ENCODE peak calls at places on chromosomes 3 and 15, in five cellular contexts. One of them, this sample, is unnamed.

GRCh38 chr3:21484323-21485154 is 266.5 kb downstream of the ZNF385D start:
- DNase-seq in heart left ventricle: peak
- DNase-seq in astrocyte of the cerebellum: peak
- DNase-seq in fibroblast of lung: peak
- DNase-seq in GM12878: peak
- DNase-seq in this sample: peak

GRCh38 chr3:100697183-100697582 is 12.1 kb upstream of the TFG start:
- DNase-seq in GM12878: no peak
- DNase-seq in astrocyte of the cerebellum: no peak
- DNase-seq in fibroblast of lung: no peak
- DNase-seq in heart left ventricle: no peak
- DNase-seq in this sample: no peak

GRCh38 chr15:51781506-51781905 is 30.1 kb downstream of the TMOD2 start:
- DNase-seq in GM12878: no peak
- DNase-seq in heart left ventricle: no peak
- DNase-seq in fibroblast of lung: no peak
- DNase-seq in astrocyte of the cerebellum: no peak
- DNase-seq in this sample: no peak

GRCh38 chr3:62686486-62686885 is 188.7 kb downstream of the CADPS start:
- DNase-seq in heart left ventricle: no peak
- DNase-seq in fibroblast of lung: peak
- DNase-seq in astrocyte of the cerebellum: no peak
- DNase-seq in GM12878: no peak
- DNase-seq in this sample: no peak

GRCh38 chr15:47367991-47368390 is 349.3 kb upstream of the SEMA6D start:
- DNase-seq in astrocyte of the cerebellum: no peak
- DNase-seq in GM12878: no peak
- DNase-seq in fibroblast of lung: no peak
- DNase-seq in heart left ventricle: no peak
- DNase-seq in this sample: no peak

GRCh38 chr3:134251731-134252391 is 1.2 kb upstream of the RYK start:
- DNase-seq in fibroblast of lung: no peak
- DNase-seq in GM12878: no peak
- DNase-seq in astrocyte of the cerebellum: no peak
- DNase-seq in heart left ventricle: peak
- DNase-seq in this sample: no peak

GRCh38 chr15:98226578-98226977 is 266.1 kb downstream of the ARRDC4 start:
- DNase-seq in heart left ventricle: no peak
- DNase-seq in astrocyte of the cerebellum: no peak
- DNase-seq in fibroblast of lung: no peak
- DNase-seq in GM12878: no peak
- DNase-seq in this sample: no peak

GRCh38 chr3:152385761-152386160 is 117.0 kb downstream of the MBNL1 start:
- DNase-seq in heart left ventricle: no peak
- DNase-seq in GM12878: no peak
- DNase-seq in fibroblast of lung: peak
- DNase-seq in astrocyte of the cerebellum: no peak
- DNase-seq in this sample: no peak

GRCh38 chr15:91710072-91710471 is 143.4 kb upstream of the SLCO3A1 start:
- DNase-seq in fibroblast of lung: peak
- DNase-seq in GM12878: no peak
- DNase-seq in astrocyte of the cerebellum: peak
- DNase-seq in heart left ventricle: no peak
- DNase-seq in this sample: no peak

GRCh38 chr3:24363242-24363641 is 131.4 kb downstream of the THRB start:
- DNase-seq in fibroblast of lung: no peak
- DNase-seq in astrocyte of the cerebellum: no peak
- DNase-seq in GM12878: no peak
- DNase-seq in heart left ventricle: no peak
- DNase-seq in this sample: no peak

GRCh38 chr15:44261007-44261706 is 27.4 kb upstream of the GOLM2 start:
- DNase-seq in fibroblast of lung: no peak
- DNase-seq in GM12878: no peak
- DNase-seq in heart left ventricle: no peak
- DNase-seq in astrocyte of the cerebellum: no peak
- DNase-seq in this sample: no peak

GRCh38 chr15:96336643-96337353 is 6.3 kb downstream of the NR2F2 start:
- DNase-seq in GM12878: no peak
- DNase-seq in astrocyte of the cerebellum: no peak
- DNase-seq in fibroblast of lung: peak
- DNase-seq in heart left ventricle: no peak
- DNase-seq in this sample: no peak

GRCh38 chr15:88701561-88702095 is 62.8 kb downstream of the ISG20 start:
- DNase-seq in GM12878: no peak
- DNase-seq in astrocyte of the cerebellum: no peak
- DNase-seq in heart left ventricle: no peak
- DNase-seq in fibroblast of lung: no peak
- DNase-seq in this sample: no peak

GRCh38 chr15:42693942-42694341 is 43.0 kb downstream of the CDAN1 start:
- DNase-seq in astrocyte of the cerebellum: no peak
- DNase-seq in GM12878: no peak
- DNase-seq in fibroblast of lung: no peak
- DNase-seq in heart left ventricle: no peak
- DNase-seq in this sample: no peak

GRCh38 chr3:148720873-148721272 is 23.2 kb downstream of the AGTR1 start:
- DNase-seq in heart left ventricle: no peak
- DNase-seq in astrocyte of the cerebellum: no peak
- DNase-seq in GM12878: no peak
- DNase-seq in fibroblast of lung: no peak
- DNase-seq in this sample: no peak

GRCh38 chr3:148714521-148714920 is 16.8 kb downstream of the AGTR1 start:
- DNase-seq in astrocyte of the cerebellum: no peak
- DNase-seq in heart left ventricle: no peak
- DNase-seq in GM12878: no peak
- DNase-seq in fibroblast of lung: no peak
- DNase-seq in this sample: no peak

GRCh38 chr3:148717918-148718317 is 20.2 kb downstream of the AGTR1 start:
- DNase-seq in heart left ventricle: no peak
- DNase-seq in GM12878: no peak
- DNase-seq in fibroblast of lung: no peak
- DNase-seq in astrocyte of the cerebellum: no peak
- DNase-seq in this sample: no peak

GRCh38 chr3:148718982-148719862 is 21.5 kb downstream of the AGTR1 start:
- DNase-seq in heart left ventricle: no peak
- DNase-seq in astrocyte of the cerebellum: peak
- DNase-seq in GM12878: no peak
- DNase-seq in fibroblast of lung: no peak
- DNase-seq in this sample: no peak

DNA sequence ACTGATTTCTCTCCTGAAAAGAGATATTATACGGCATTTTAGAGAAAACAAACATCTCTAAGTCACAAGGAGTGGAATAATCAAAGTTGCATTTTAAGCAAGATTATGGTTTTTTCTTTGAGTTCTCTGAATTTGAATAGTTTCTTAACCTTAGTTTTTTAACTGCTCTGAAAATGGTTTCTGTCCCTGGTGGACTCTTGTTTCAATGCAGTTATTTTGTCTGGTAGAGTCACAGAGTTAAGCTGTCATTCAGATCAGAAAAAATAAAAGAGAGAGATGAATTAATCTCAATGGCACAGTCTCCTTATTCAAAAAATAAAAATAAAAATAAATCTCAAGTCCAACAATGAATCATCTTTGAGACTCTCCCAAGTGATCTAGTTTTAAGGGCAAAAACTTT is 19.0 kb downstream of the AGTR1 start:
- DNase-seq in heart left ventricle: no peak
- DNase-seq in astrocyte of the cerebellum: no peak
- DNase-seq in fibroblast of lung: no peak
- DNase-seq in GM12878: no peak
- DNase-seq in this sample: no peak
- TF ChIP-seq CTCF in heart left ventricle: no peak
- TF ChIP-seq CTCF in astrocyte of the cerebellum: no peak
- TF ChIP-seq CTCF in fibroblast of lung: no peak
- TF ChIP-seq CTCF in GM12878: no peak
- TF ChIP-seq CTCF in this sample: no peak

GRCh38 chr15:58146734-58147133 is 8.6 kb downstream of the AQP9 start:
- DNase-seq in astrocyte of the cerebellum: no peak
- DNase-seq in fibroblast of lung: no peak
- DNase-seq in heart left ventricle: no peak
- DNase-seq in GM12878: no peak
- DNase-seq in this sample: no peak
- TF ChIP-seq CTCF in astrocyte of the cerebellum: no peak
- TF ChIP-seq CTCF in fibroblast of lung: no peak
- TF ChIP-seq CTCF in heart left ventricle: no peak
- TF ChIP-seq CTCF in GM12878: no peak
- TF ChIP-seq CTCF in this sample: no peak

GRCh38 chr3:78988324-78988723 is 779.5 kb downstream of the ROBO1 start:
- DNase-seq in GM12878: no peak
- DNase-seq in heart left ventricle: no peak
- DNase-seq in astrocyte of the cerebellum: no peak
- DNase-seq in fibroblast of lung: peak
- DNase-seq in this sample: no peak

GRCh38 chr3:78991656-78992055 is 776.1 kb downstream of the ROBO1 start:
- DNase-seq in fibroblast of lung: no peak
- DNase-seq in heart left ventricle: no peak
- DNase-seq in astrocyte of the cerebellum: no peak
- DNase-seq in GM12878: no peak
- DNase-seq in this sample: no peak

GRCh38 chr3:78990164-78990563 is 777.6 kb downstream of the ROBO1 start:
- DNase-seq in astrocyte of the cerebellum: no peak
- DNase-seq in fibroblast of lung: no peak
- DNase-seq in heart left ventricle: no peak
- DNase-seq in GM12878: no peak
- DNase-seq in this sample: no peak

GRCh38 chr3:78992400-78992799 is 775.4 kb downstream of the ROBO1 start:
- DNase-seq in heart left ventricle: no peak
- DNase-seq in fibroblast of lung: no peak
- DNase-seq in astrocyte of the cerebellum: no peak
- DNase-seq in GM12878: no peak
- DNase-seq in this sample: no peak

GRCh38 chr3:78986702-78987101 is 781.1 kb downstream of the ROBO1 start:
- DNase-seq in astrocyte of the cerebellum: no peak
- DNase-seq in fibroblast of lung: peak
- DNase-seq in GM12878: no peak
- DNase-seq in heart left ventricle: no peak
- DNase-seq in this sample: no peak
- TF ChIP-seq CTCF in astrocyte of the cerebellum: no peak
- TF ChIP-seq CTCF in fibroblast of lung: no peak
- TF ChIP-seq CTCF in GM12878: no peak
- TF ChIP-seq CTCF in heart left ventricle: no peak
- TF ChIP-seq CTCF in this sample: no peak

DNA sequence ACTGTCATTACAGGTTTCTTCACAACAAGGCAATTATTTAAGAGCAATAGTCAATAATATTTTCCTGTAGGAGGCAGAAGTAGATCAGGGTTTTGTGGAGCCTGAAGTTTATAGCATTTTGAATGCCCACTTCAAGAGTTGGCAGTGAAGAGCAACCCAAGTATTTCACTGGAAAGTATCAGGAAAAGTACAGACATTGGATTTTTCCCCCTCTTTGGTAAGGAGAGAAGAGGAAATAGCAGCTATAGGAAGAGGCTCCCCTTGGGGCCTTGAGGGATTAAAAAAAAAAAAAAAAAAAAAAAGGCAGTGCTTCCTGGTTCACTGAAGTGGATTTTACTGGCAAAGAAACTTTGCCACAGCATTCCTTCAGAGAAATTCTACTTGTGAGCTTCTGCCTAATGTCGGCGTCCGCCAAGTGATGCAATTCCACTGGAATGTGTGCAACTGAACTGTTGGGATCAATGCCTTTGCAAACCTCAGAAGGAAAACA is 5.7 kb upstream of the CNTN6 start:
- DNase-seq in astrocyte of the cerebellum: peak
- DNase-seq in heart left ventricle: no peak
- DNase-seq in fibroblast of lung: peak
- DNase-seq in GM12878: no peak
- DNase-seq in this sample: peak
- TF ChIP-seq CTCF in astrocyte of the cerebellum: peak
- TF ChIP-seq CTCF in heart left ventricle: no peak
- TF ChIP-seq CTCF in fibroblast of lung: peak
- TF ChIP-seq CTCF in GM12878: no peak
- TF ChIP-seq CTCF in this sample: no peak

GRCh38 chr15:61702224-61703120 is 357.8 kb downstream of the VPS13C start:
- DNase-seq in astrocyte of the cerebellum: no peak
- DNase-seq in heart left ventricle: no peak
- DNase-seq in GM12878: no peak
- DNase-seq in fibroblast of lung: no peak
- DNase-seq in this sample: no peak
- TF ChIP-seq CTCF in astrocyte of the cerebellum: no peak
- TF ChIP-seq CTCF in heart left ventricle: no peak
- TF ChIP-seq CTCF in GM12878: no peak
- TF ChIP-seq CTCF in fibroblast of lung: no peak
- TF ChIP-seq CTCF in this sample: no peak

This sample was measured in AG09319.